ENCODE peak calls at places on chromosomes 6 and 20, in four cellular contexts. Q is A549, S is H1, P is K562. D is an unnamed sample.

GRCh38 chr20:51738877-51739447 is 29.2 kb downstream of the ATP9A start:
- DNase-seq in Q (peak; percentile 35), P (no peak), S (no peak), D (no peak)

GRCh38 chr6:139597087-139597763 is 222.8 kb upstream of the CITED2 start:
- DNase-seq in P (no peak), S (no peak), Q (no peak), D (no peak)

GRCh38 chr20:52049001-52049731 is 142.4 kb downstream of the ZFP64 start:
- DNase-seq in Q (no peak), S (no peak), P (no peak), D (no peak)

GRCh38 chr6:14865609-14866100 is 380.2 kb upstream of the JARID2 start:
- DNase-seq in S (no peak), Q (no peak), P (no peak), D (no peak)

GRCh38 chr6:117976030-117976651 is 69.1 kb downstream of the SLC35F1 start:
- DNase-seq in Q (peak; percentile 54), S (no peak), P (peak; percentile 26), D (peak; percentile 61)

GRCh38 chr20:36303831-36304230 is 2.3 kb upstream of the DLGAP4 start:
- DNase-seq in S (no peak), Q (no peak), P (no peak), D (no peak)

GRCh38 chr6:44247338-44248302 is 719 bp downstream of the HSP90AB1 start:
- DNase-seq in S (no peak), Q (peak; percentile 63), P (peak; percentile 81), D (peak; percentile 36)

GRCh38 chr6:157223021-157223430 is 100.3 kb downstream of the TMEM242 start:
- DNase-seq in P (no peak), Q (no peak), S (no peak), D (no peak)

GRCh38 chr20:23401051-23401450 is 20.2 kb downstream of the NAPB start:
- DNase-seq in P (no peak), S (no peak), Q (no peak), D (no peak)

GRCh38 chr6:44800171-44800671 is 412.7 kb downstream of the CDC5L start:
- DNase-seq in S (no peak), P (no peak), Q (peak; percentile 54), D (peak; percentile 18)

GRCh38 chr20:3245711-3246110 is 6.7 kb upstream of the SLC4A11 start:
- DNase-seq in P (no peak), S (no peak), Q (no peak), D (no peak)

GRCh38 chr6:147586044-147586443 is 77.6 kb downstream of the SAMD5 start:
- DNase-seq in Q (no peak), P (no peak), S (no peak), D (no peak)

GRCh38 chr20:64106981-64107735 is at the start of gene NPBWR2:
- DNase-seq in Q (no peak), S (no peak), P (peak; percentile 54), D (no peak)

GRCh38 chr6:19452495-19452894 is 384.7 kb upstream of the ID4 start:
- DNase-seq in S (no peak), P (no peak), Q (no peak), D (no peak)

GRCh38 chr20:62918137-62918536 is 8.2 kb downstream of the DIDO1 start:
- DNase-seq in P (no peak), S (no peak), Q (no peak), D (no peak)

GRCh38 chr20:18971574-18971973 is 158.0 kb downstream of the SCP2D1 start:
- DNase-seq in P (no peak), S (no peak), Q (no peak), D (no peak)

GRCh38 chr6:52423971-52424381 is 3.8 kb downstream of the EFHC1 start:
- DNase-seq in S (no peak), P (no peak), Q (peak; percentile 16), D (peak; percentile 54)

GRCh38 chr6:26223677-26224546 is 136.7 kb downstream of the HFE start:
- DNase-seq in Q (peak; percentile 91), P (no peak), S (no peak), D (peak; percentile 92)

GRCh38 chr20:38304845-38305447 is 990 bp downstream of the BPI start:
- DNase-seq in Q (peak; percentile 43), S (peak; percentile 10), P (peak; percentile 49), D (peak; percentile 31)

GRCh38 chr6:71420693-71421328 is 132.2 kb downstream of the OGFRL1 start:
- DNase-seq in S (peak; percentile 73), P (no peak), Q (peak; percentile 91), D (no peak)

GRCh38 chr6:12890171-12890790 is 173.7 kb downstream of the PHACTR1 start:
- DNase-seq in S (no peak), P (peak; percentile 62), Q (peak; percentile 17), D (peak; percentile 24)

GRCh38 chr6:147040041-147040440 is 164.2 kb upstream of the STXBP5 start:
- DNase-seq in Q (no peak), S (no peak), P (no peak), D (no peak)

GRCh38 chr6:96015321-96015790 is 418 bp upstream of the FUT9 start:
- DNase-seq in P (no peak), S (no peak), Q (no peak), D (no peak)

GRCh38 chr20:45892828-45893500 is 1.8 kb downstream of the CTSA start:
- DNase-seq in P (no peak), Q (no peak), S (no peak), D (no peak)

GRCh38 chr6:76771076-76771634 is 692.1 kb downstream of the HTR1B start:
- DNase-seq in Q (no peak), S (no peak), P (no peak), D (no peak)

GRCh38 chr6:110509617-110510231 is 33.3 kb upstream of the SLC22A16 start:
- DNase-seq in P (no peak), Q (peak; percentile 66), S (no peak), D (peak; percentile 46)

GRCh38 chr20:55582498-55582897 is 422.8 kb downstream of the CBLN4 start:
- DNase-seq in Q (no peak), P (no peak), S (no peak), D (no peak)

GRCh38 chr6:14664112-14664592 is 546.6 kb downstream of the CD83 start:
- DNase-seq in Q (no peak), P (no peak), S (no peak), D (no peak)

GRCh38 chr6:132919028-132919427 is 104.7 kb downstream of the RPS12 start:
- DNase-seq in Q (no peak), P (no peak), S (no peak), D (no peak)

GRCh38 chr6:161549977-161550655 is 276.3 kb upstream of the AGPAT4 start:
- DNase-seq in Q (peak; percentile 73), S (no peak), P (peak; percentile 15), D (peak; percentile 30)

DNA sequence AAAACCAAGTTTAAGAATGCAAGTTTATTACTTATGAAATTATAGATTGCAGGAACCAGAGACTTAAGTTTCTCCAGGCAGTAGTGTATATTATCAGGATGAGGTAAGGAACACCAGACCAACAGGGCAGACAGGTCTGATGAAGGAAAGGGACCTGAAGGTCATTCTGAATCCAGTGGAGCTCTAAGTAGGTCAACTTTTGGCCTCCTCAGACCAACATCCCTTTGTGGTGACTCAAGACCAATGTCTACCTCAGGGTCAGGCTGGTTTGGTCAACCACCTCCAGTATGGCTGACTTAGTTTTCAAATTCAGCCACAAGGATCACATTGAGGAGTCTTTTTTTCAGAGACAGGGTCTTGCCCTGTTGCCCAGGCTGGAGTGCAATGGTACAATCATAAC is 38.7 kb upstream of the TFAP2A start:
- DNase-seq in Q (no peak), S (no peak), P (no peak), D (no peak)
- TF ChIP-seq RNF2 in Q (no peak), S (no peak), P (no peak), D (no peak)

GRCh38 chr6:75747985-75748742 is 875 bp upstream of the MYO6 start:
- DNase-seq in P (no peak), Q (no peak), S (no peak), D (no peak)

GRCh38 chr6:75752365-75752764 is 3.3 kb downstream of the MYO6 start:
- DNase-seq in P (no peak), Q (no peak), S (no peak), D (peak; percentile 17)

GRCh38 chr6:75748743-75749538 is at the start of gene MYO6:
- DNase-seq in Q (peak; percentile 48), S (peak; percentile 36), P (peak; percentile 76), D (peak; percentile 26)

GRCh38 chr6:75750925-75751324 is 1.9 kb downstream of the MYO6 start:
- DNase-seq in Q (no peak), P (no peak), S (no peak), D (no peak)

DNA sequence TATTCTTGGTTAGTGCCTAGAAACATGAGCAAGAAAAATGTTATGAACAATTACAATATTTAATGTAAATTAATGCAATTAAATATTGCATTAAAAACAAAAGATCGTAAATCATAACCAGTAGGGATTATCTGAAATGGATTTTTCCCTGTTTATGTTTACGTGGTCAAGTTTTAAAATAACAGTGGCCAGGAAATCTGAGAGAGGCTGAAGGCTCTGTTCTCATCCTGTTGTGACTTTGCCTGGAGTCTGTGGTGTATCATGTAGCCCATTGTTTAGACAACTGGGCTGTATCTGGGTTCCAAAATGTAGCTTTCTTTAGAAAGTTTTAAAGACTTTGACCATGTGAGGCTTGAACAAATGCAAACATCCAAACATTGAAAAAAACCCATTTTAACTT is 2.4 kb downstream of the MYO6 start:
- DNase-seq in Q (no peak), P (no peak), S (no peak), D (no peak)
- TF ChIP-seq RNF2 in Q (no peak), P (no peak), S (no peak), D (no peak)

GRCh38 chr6:144588674-144589325 is 303.7 kb downstream of the UTRN start:
- DNase-seq in Q (no peak), S (no peak), P (no peak), D (no peak)
- TF ChIP-seq RNF2 in Q (no peak), S (no peak), P (no peak), D (no peak)

GRCh38 chr6:111894951-111895350 is 21.7 kb upstream of the FYN start:
- DNase-seq in S (no peak), Q (no peak), P (no peak), D (no peak)
- TF ChIP-seq RNF2 in S (no peak), Q (no peak), P (no peak), D (no peak)

GRCh38 chr6:108078191-108078590 is 3.6 kb upstream of the OSTM1 start:
- DNase-seq in Q (no peak), S (no peak), P (no peak), D (no peak)

GRCh38 chr6:108071736-108072276 is 2.7 kb downstream of the OSTM1 start:
- DNase-seq in S (peak; percentile 7), P (no peak), Q (no peak), D (no peak)

GRCh38 chr6:108074359-108075144 is at the start of gene OSTM1:
- DNase-seq in Q (peak; percentile 82), S (peak; percentile 51), P (peak; percentile 98), D (peak; percentile 77)

GRCh38 chr6:108068618-108069017 is 5.9 kb downstream of the OSTM1 start:
- DNase-seq in P (no peak), S (no peak), Q (no peak), D (no peak)

DNA sequence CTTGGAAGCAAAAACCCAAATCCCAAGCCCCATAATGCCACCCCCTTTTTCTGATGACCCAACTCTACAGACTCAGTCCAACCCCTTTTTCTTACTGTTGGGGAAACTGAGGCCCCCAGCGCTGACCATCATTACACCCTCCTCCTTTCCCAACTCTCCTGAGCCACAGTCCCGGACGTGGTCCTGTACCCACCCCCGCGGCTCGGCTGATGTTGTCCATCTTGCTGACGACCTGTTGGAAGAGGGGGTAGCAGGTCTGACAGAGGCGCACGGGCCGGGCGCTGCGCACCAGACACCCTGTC is 533 bp downstream of the OSTM1 start:
- DNase-seq in P (no peak), Q (no peak), S (no peak), D (peak; percentile 3)
- TF ChIP-seq RNF2 in P (no peak), Q (no peak), S (no peak), D (no peak)

GRCh38 chr6:82608777-82609176 is 245.2 kb downstream of the TPBG start:
- DNase-seq in Q (no peak), S (no peak), P (no peak), D (no peak)
- TF ChIP-seq RNF2 in Q (no peak), S (no peak), P (no peak), D (no peak)

D was measured in HepG2.